ENCODE peak calls at places on chromosomes 6 and 20, in four cellular contexts. M is HepG2, Z is A549, A is K562. O is an unnamed sample.

GRCh38 chr6:106882601-106883518 is 91.7 kb downstream of the CD24 start:
- DNase-seq in M (no peak), Z (no peak), A (no peak), O (no peak)

GRCh38 chr6:111540971-111541719 is 58.1 kb upstream of the REV3L start:
- DNase-seq in M (no peak), Z (no peak), A (no peak), O (no peak)

GRCh38 chr20:15911557-15911956 is 661.7 kb downstream of the KIF16B start:
- DNase-seq in M (no peak), Z (no peak), A (no peak), O (no peak)

GRCh38 chr6:7216941-7217621 is 95.9 kb downstream of the SSR1 start:
- DNase-seq in M (no peak), Z (no peak), A (no peak), O (no peak)

GRCh38 chr6:27295301-27296079 is 16.6 kb downstream of the POM121L2 start:
- DNase-seq in M (peak; percentile 79), Z (peak; percentile 88), A (peak; percentile 78), O (no peak)

GRCh38 chr6:138996524-138996923 is 8.5 kb upstream of the REPS1 start:
- DNase-seq in M (no peak), Z (no peak), A (no peak), O (no peak)

GRCh38 chr6:39843305-39844020 is 51.3 kb downstream of the DAAM2 start:
- DNase-seq in M (no peak), Z (peak; percentile 12), A (no peak), O (no peak)

GRCh38 chr20:39190666-39191570 is 228.8 kb downstream of the DHX35 start:
- DNase-seq in M (peak; percentile 58), Z (peak; percentile 80), A (no peak), O (no peak)

GRCh38 chr20:31863296-31864085 is 6.8 kb downstream of the DUSP15 start:
- DNase-seq in M (no peak), Z (no peak), A (no peak), O (no peak)

GRCh38 chr6:46815130-46815529 is 21.9 kb downstream of the MEP1A start:
- DNase-seq in M (no peak), Z (no peak), A (no peak), O (no peak)

GRCh38 chr6:10434235-10434634 is 19.4 kb upstream of the TFAP2A start:
- DNase-seq in M (no peak), Z (no peak), A (no peak), O (no peak)

GRCh38 chr20:39939241-39939865 is 749.7 kb downstream of the MAFB start:
- DNase-seq in M (no peak), Z (no peak), A (no peak), O (no peak)

GRCh38 chr6:47524136-47524840 is 46.7 kb downstream of the CD2AP start:
- DNase-seq in M (no peak), Z (no peak), A (peak; percentile 7), O (no peak)

GRCh38 chr6:170450946-170451761 is 102.0 kb downstream of the PSMB1 start:
- DNase-seq in M (no peak), Z (no peak), A (no peak), O (no peak)

GRCh38 chr20:9332783-9333482 is 181.5 kb upstream of the LAMP5 start:
- DNase-seq in M (no peak), Z (no peak), A (no peak), O (no peak)

GRCh38 chr20:44050925-44051660 is 135.9 kb downstream of the JPH2 start:
- DNase-seq in M (no peak), Z (no peak), A (no peak), O (no peak)

GRCh38 chr6:109393882-109394281 is 11.6 kb upstream of the CD164 start:
- DNase-seq in M (no peak), Z (no peak), A (no peak), O (no peak)

GRCh38 chr20:49096212-49096730 is 50.2 kb downstream of the CSE1L start:
- DNase-seq in M (no peak), Z (no peak), A (no peak), O (no peak)

DNA sequence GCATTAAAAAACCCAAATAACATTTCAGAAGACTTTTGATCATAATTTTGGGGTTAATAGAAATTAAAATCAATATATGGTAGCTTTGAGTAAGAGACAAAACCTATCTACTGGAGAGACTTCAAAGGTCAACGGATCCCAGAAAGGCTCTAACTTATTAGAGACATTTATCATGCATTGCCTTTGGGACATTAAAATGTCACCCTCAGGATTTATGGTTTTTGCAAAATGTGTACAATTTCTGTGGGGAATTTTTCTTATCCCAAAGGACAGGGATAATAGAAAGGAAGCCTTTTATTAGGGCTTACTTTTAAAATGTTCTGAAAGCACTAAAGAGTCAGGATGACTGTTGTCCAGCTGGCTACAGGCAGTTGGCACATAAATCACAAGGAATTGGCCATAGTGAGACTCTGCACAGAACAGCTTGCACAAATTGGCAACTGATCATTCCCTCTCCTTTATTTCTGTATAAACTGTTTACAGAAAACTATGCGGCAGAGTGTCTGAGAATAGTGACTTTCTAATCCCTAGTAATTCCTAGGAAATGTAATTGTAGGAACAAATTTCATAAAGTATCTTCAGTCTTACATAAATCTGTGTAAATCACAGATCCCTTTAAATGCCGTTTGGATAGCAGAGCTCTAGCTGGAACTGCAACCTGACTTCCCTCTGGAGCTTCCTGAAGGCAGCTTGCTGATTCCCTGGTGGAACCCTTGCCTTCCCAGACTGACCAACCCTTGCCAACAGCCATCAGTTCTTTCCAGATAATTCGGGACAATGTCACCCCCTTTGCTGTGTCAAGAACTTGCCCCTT is 201.1 kb upstream of the PREP start:
- DNase-seq in M (no peak), Z (no peak), A (no peak), O (no peak)
- TF ChIP-seq KDM1A in M (no peak), Z (no peak), A (no peak), O (no peak)

DNA sequence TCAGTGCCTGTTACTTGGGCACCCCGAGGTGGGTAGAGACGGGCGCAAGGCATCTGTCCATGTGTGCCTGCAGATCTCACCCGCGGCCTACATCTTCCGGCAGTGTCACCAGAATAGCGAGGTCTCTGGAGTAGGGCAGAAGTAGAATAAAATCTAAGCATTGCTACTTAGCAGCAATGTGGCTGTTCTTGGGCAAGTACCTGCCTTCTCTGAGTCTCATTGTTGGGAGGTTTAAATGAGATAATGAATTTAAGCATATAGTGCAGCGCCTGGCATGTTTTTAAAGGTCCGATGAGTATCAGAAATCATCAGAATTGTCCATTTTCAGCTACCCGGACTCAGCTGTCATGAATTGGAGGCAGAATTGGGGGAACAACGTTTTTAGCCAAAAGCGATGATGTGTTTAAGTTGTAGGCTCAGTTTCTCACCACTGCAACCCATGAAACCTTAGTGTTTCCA is 800 bp downstream of the ABCC10 start:
- DNase-seq in M (no peak), Z (no peak), A (no peak), O (no peak)
- TF ChIP-seq SMC3 in M (no peak), Z (no peak), A (no peak), O (no peak)

GRCh38 chr6:1479601-1480236 is 90.3 kb downstream of the FOXF2 start:
- DNase-seq in M (no peak), Z (no peak), A (no peak), O (no peak)

GRCh38 chr6:1482381-1483166 is 93.2 kb downstream of the FOXF2 start:
- DNase-seq in M (no peak), Z (no peak), A (no peak), O (peak; percentile 66)

GRCh38 chr6:1477432-1478090 is 88.2 kb downstream of the FOXF2 start:
- DNase-seq in M (no peak), Z (peak; percentile 59), A (no peak), O (no peak)

GRCh38 chr6:1481326-1481725 is 92.0 kb downstream of the FOXF2 start:
- DNase-seq in M (no peak), Z (peak; percentile 73), A (no peak), O (no peak)

GRCh38 chr6:1479095-1479494 is 89.7 kb downstream of the FOXF2 start:
- DNase-seq in M (no peak), Z (no peak), A (no peak), O (no peak)
- TF ChIP-seq JUNB in M (no peak), Z (no peak), A (no peak), O (no peak)

GRCh38 chr20:17617212-17617867 is 47.5 kb downstream of the DSTN start:
- DNase-seq in M (peak; percentile 42), Z (peak; percentile 74), A (peak; percentile 62), O (no peak)
- TF ChIP-seq KDM1A in M (no peak), Z (no peak), A (no peak), O (no peak)

GRCh38 chr6:157896931-157897330 is 73.9 kb downstream of the SNX9 start:
- DNase-seq in M (no peak), Z (no peak), A (no peak), O (no peak)

GRCh38 chr6:157892363-157892878 is 69.4 kb downstream of the SNX9 start:
- DNase-seq in M (no peak), Z (no peak), A (no peak), O (no peak)

GRCh38 chr6:157891544-157892362 is 68.7 kb downstream of the SNX9 start:
- DNase-seq in M (no peak), Z (no peak), A (peak; percentile 50), O (no peak)

GRCh38 chr6:157895585-157895984 is 72.5 kb downstream of the SNX9 start:
- DNase-seq in M (no peak), Z (no peak), A (no peak), O (no peak)

GRCh38 chr6:157893238-157893637 is 70.2 kb downstream of the SNX9 start:
- DNase-seq in M (no peak), Z (no peak), A (no peak), O (no peak)
- TF ChIP-seq SMC3 in M (no peak), Z (no peak), A (no peak), O (no peak)

GRCh38 chr20:41005361-41005729 is 23.3 kb upstream of the TOP1 start:
- DNase-seq in M (no peak), Z (peak; percentile 85), A (no peak), O (no peak)

GRCh38 chr20:41011551-41012067 is 17.0 kb upstream of the TOP1 start:
- DNase-seq in M (no peak), Z (no peak), A (no peak), O (peak; percentile 95)

GRCh38 chr20:41006126-41006935 is 22.3 kb upstream of the TOP1 start:
- DNase-seq in M (no peak), Z (no peak), A (no peak), O (no peak)

GRCh38 chr20:41006936-41007871 is 21.4 kb upstream of the TOP1 start:
- DNase-seq in M (peak; percentile 52), Z (no peak), A (no peak), O (no peak)

GRCh38 chr20:41009960-41010359 is 18.7 kb upstream of the TOP1 start:
- DNase-seq in M (peak; percentile 60), Z (no peak), A (no peak), O (no peak)
- TF ChIP-seq JUNB in M (no peak), Z (no peak), A (no peak), O (no peak)

GRCh38 chr6:34157236-34157830 is 11.4 kb upstream of the GRM4 start:
- DNase-seq in M (no peak), Z (no peak), A (no peak), O (no peak)
- TF ChIP-seq KDM1A in M (no peak), Z (no peak), A (no peak), O (no peak)

DNA sequence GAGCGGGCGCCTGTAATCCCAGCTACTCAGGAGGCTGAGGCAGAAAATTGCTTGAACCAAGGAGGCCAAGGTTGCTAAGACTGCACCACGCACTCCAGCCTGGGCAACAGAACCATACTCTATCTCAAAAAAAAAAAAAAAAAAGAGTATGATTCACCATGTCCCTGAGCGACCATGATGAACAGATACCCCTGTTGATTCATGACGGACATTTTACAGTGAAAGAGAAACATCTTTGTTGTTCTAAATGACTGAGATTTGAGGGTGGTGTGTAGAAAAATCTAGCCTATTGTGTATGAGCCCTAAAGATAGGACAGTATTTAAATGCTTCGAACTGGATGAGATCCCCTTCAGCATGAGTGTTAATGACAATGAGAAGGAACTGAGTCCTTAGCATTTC is 32.8 kb downstream of the RBM24 start:
- DNase-seq in M (no peak), Z (no peak), A (no peak), O (no peak)
- TF ChIP-seq SMC3 in M (no peak), Z (no peak), A (no peak), O (no peak)